ENCODE peak calls at places on chromosome 14, in seven cellular contexts. M, A, H, Z, V, T and O are unnamed samples.

GRCh38 chr14:21498540-21499526 is 12.3 kb downstream of the METTL3 start:
- DNase-seq in M (no peak), A (no peak), H (peak), Z (peak), V (no peak), T (no peak), O (no peak)

GRCh38 chr14:74531467-74531866 is 37.9 kb downstream of the ISCA2 start:
- DNase-seq in M (no peak), A (peak), H (peak), Z (no peak), V (no peak), T (no peak), O (no peak)

GRCh38 chr14:99628832-99629618 is 15.9 kb upstream of the HHIPL1 start:
- DNase-seq in M (peak), A (peak), H (peak), Z (peak), V (peak), T (peak), O (peak)

GRCh38 chr14:97712471-97712870 is 915.3 kb downstream of the VRK1 start:
- DNase-seq in M (no peak), A (no peak), H (no peak), Z (no peak), V (no peak), T (no peak), O (no peak)

GRCh38 chr14:59186316-59186715 is 2.2 kb upstream of the DAAM1 start:
- DNase-seq in M (no peak), A (no peak), H (no peak), Z (no peak), V (no peak), T (no peak), O (no peak)

GRCh38 chr14:105315211-105315721 is 718 bp downstream of the PACS2 start:
- DNase-seq in M (peak), A (peak), H (peak), Z (peak), V (peak), T (peak), O (no peak)

GRCh38 chr14:76518366-76518765 is 142.4 kb downstream of the ESRRB start:
- DNase-seq in M (no peak), A (no peak), H (no peak), Z (no peak), V (no peak), T (no peak), O (no peak)

GRCh38 chr14:100955201-100955600 is 51.7 kb upstream of the RTL1 start:
- DNase-seq in M (no peak), A (no peak), H (no peak), Z (no peak), V (no peak), T (no peak), O (no peak)

GRCh38 chr14:101586531-101587402 is 25.5 kb downstream of the DIO3 start:
- DNase-seq in M (no peak), A (no peak), H (no peak), Z (no peak), V (no peak), T (peak), O (peak)

GRCh38 chr14:53828820-53829219 is 127.8 kb downstream of the BMP4 start:
- DNase-seq in M (no peak), A (no peak), H (no peak), Z (no peak), V (no peak), T (no peak), O (no peak)

GRCh38 chr14:101962503-101962874 is 1.9 kb upstream of the DYNC1H1 start:
- DNase-seq in M (no peak), A (peak), H (no peak), Z (no peak), V (no peak), T (peak), O (peak)

GRCh38 chr14:65776193-65776592 is 363.7 kb downstream of the FUT8 start:
- DNase-seq in M (no peak), A (no peak), H (no peak), Z (no peak), V (no peak), T (no peak), O (no peak)

GRCh38 chr14:61150851-61151250 is 130.3 kb downstream of the TMEM30B start:
- DNase-seq in M (no peak), A (no peak), H (no peak), Z (no peak), V (no peak), T (no peak), O (no peak)

DNA sequence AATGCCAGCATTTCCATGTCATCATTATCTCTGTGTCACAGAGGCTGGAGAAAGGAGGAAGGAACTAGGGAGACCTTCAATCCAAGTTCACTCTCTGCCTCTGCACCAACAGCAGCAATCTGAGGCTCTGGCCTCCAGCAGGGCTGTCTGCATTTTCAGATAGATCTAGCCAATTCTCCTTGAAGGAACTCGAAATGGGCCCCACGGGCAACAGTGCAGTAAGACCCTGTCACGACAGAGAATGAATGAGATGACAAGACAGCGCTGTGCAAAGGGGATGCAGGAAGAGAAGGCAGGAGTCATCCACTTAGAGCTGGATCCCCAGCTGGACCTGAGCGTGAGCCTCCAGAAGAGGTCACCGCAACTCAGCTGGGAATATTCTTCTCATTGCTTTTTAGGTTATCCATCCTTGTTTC is 183.7 kb upstream of the GZMB start:
- DNase-seq in M (no peak), A (peak), H (peak), Z (no peak), V (no peak), T (no peak), O (peak)
- H3K4me3 ChIP-seq in M (no peak), A (no peak), H (no peak), Z (no peak), V (no peak), T (no peak), O (no peak)

GRCh38 chr14:69001375-69001774 is 22.3 kb upstream of the ACTN1 start:
- DNase-seq in M (no peak), A (no peak), H (no peak), Z (no peak), V (no peak), T (no peak), O (no peak)
- H3K27ac ChIP-seq in M (no peak), A (no peak), H (no peak), Z (no peak), V (no peak), T (no peak), O (no peak)

DNA sequence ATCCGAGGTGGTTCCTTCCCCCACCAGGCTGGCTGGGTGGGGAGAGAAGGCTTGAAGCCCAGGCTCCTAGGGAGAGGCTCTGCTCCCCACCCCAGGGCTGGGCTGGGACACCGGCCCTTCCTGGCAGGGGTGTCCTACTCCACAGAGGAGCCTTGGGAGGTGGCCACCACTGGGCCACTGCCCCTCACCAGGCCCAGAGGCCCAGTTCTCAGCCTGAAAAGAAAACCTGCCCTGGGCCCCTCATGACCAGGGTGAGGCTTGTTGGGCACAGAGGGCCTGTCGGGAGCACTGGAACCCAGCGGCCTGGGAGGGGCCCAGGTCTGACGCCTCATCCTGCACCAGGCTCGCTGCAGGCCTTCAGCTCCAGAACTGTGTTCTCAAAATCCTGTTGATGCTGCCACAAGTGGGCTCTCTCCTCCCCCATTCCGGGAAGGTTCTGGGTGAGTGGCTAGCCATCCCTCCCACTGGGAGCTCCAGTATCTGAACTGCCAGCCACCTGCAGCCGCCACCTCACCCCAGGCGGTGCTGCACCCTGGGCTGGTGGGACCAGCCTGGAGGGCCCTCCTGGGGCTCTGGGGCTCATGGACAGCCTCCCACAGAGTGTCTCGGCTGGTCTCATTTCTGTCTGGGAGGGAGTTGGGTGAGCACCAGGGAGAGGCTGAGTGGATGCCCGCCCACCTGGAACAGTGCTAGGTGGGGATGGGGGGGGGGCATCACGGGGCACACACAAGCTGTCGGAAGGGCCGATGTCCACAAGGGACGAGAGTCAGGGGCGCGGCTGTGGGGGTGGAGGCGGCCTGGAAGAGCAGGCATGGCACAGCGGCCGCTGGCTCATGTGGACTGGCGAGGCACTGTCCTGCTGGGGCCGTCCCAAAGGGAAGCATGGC is 11.8 kb downstream of the BAG5 start:
- DNase-seq in M (no peak), A (no peak), H (no peak), Z (no peak), V (peak), T (peak), O (peak)
- H3K4me3 ChIP-seq in M (no peak), A (no peak), H (no peak), Z (no peak), V (peak), T (peak), O (no peak)

GRCh38 chr14:22546722-22547071 is 42.3 kb downstream of the DAD1 start:
- DNase-seq in M (no peak), A (no peak), H (no peak), Z (no peak), V (no peak), T (no peak), O (no peak)
- H3K27ac ChIP-seq in M (peak), A (peak), H (no peak), Z (no peak), V (peak), T (peak), O (no peak)